ENCODE peak calls at places on chromosomes 5 and 9, in six cellular contexts. One of them, this sample, is unnamed.

GRCh38 chr5:176892663-176893062 is 6.5 kb downstream of the HK3 start:
- DNase-seq in NCI-H226: no peak
- DNase-seq in EL: no peak
- DNase-seq in naive thymus-derived CD8-positive, alpha-beta T cell: no peak
- DNase-seq in kidney tubule cell: no peak
- DNase-seq in effector CD4-positive, alpha-beta T cell: no peak
- DNase-seq in this sample: no peak

GRCh38 chr9:90808226-90808797 is 6.7 kb downstream of the SYK start:
- DNase-seq in NCI-H226: no peak
- DNase-seq in EL: no peak
- DNase-seq in naive thymus-derived CD8-positive, alpha-beta T cell: no peak
- DNase-seq in kidney tubule cell: no peak
- DNase-seq in effector CD4-positive, alpha-beta T cell: no peak
- DNase-seq in this sample: no peak

GRCh38 chr5:135271533-135272310 is 127.3 kb downstream of the MACROH2A1 start:
- DNase-seq in NCI-H226: no peak
- DNase-seq in EL: no peak
- DNase-seq in naive thymus-derived CD8-positive, alpha-beta T cell: no peak
- DNase-seq in kidney tubule cell: no peak
- DNase-seq in effector CD4-positive, alpha-beta T cell: no peak
- DNase-seq in this sample: no peak

GRCh38 chr9:134163374-134164196 is 779 bp downstream of the RNU6ATAC start:
- DNase-seq in NCI-H226: peak; percentile 29
- DNase-seq in EL: peak; percentile 60
- DNase-seq in naive thymus-derived CD8-positive, alpha-beta T cell: peak; percentile 63
- DNase-seq in kidney tubule cell: peak; percentile 72
- DNase-seq in effector CD4-positive, alpha-beta T cell: peak; percentile 59
- DNase-seq in this sample: peak; percentile 58

GRCh38 chr9:134571326-134571871 is 70.2 kb upstream of the COL5A1 start:
- DNase-seq in NCI-H226: no peak
- DNase-seq in EL: no peak
- DNase-seq in naive thymus-derived CD8-positive, alpha-beta T cell: no peak
- DNase-seq in kidney tubule cell: no peak
- DNase-seq in effector CD4-positive, alpha-beta T cell: no peak
- DNase-seq in this sample: no peak

GRCh38 chr5:40981420-40981819 is 72.1 kb downstream of the C7 start:
- DNase-seq in NCI-H226: no peak
- DNase-seq in EL: no peak
- DNase-seq in naive thymus-derived CD8-positive, alpha-beta T cell: no peak
- DNase-seq in kidney tubule cell: no peak
- DNase-seq in effector CD4-positive, alpha-beta T cell: no peak
- DNase-seq in this sample: no peak

GRCh38 chr5:72470817-72471216 is 36.4 kb downstream of the ZNF366 start:
- DNase-seq in NCI-H226: peak; percentile 70
- DNase-seq in EL: peak; percentile 91
- DNase-seq in naive thymus-derived CD8-positive, alpha-beta T cell: no peak
- DNase-seq in kidney tubule cell: peak; percentile 91
- DNase-seq in effector CD4-positive, alpha-beta T cell: no peak
- DNase-seq in this sample: no peak

GRCh38 chr5:134018154-134018985 is 13.6 kb upstream of the VDAC1 start:
- DNase-seq in NCI-H226: peak; percentile 19
- DNase-seq in EL: no peak
- DNase-seq in naive thymus-derived CD8-positive, alpha-beta T cell: no peak
- DNase-seq in kidney tubule cell: peak; percentile 84
- DNase-seq in effector CD4-positive, alpha-beta T cell: no peak
- DNase-seq in this sample: peak; percentile 77

GRCh38 chr5:108749130-108749861 is 1.6 kb downstream of the FER start:
- DNase-seq in NCI-H226: no peak
- DNase-seq in EL: peak; percentile 38
- DNase-seq in naive thymus-derived CD8-positive, alpha-beta T cell: no peak
- DNase-seq in kidney tubule cell: peak; percentile 39
- DNase-seq in effector CD4-positive, alpha-beta T cell: peak; percentile 38
- DNase-seq in this sample: no peak

GRCh38 chr5:174091006-174091578 is 45.6 kb downstream of the NSG2 start:
- DNase-seq in NCI-H226: no peak
- DNase-seq in EL: no peak
- DNase-seq in naive thymus-derived CD8-positive, alpha-beta T cell: no peak
- DNase-seq in kidney tubule cell: no peak
- DNase-seq in effector CD4-positive, alpha-beta T cell: no peak
- DNase-seq in this sample: no peak

GRCh38 chr9:9556865-9557803 is 1055.7 kb downstream of the PTPRD start:
- DNase-seq in NCI-H226: no peak
- DNase-seq in EL: no peak
- DNase-seq in naive thymus-derived CD8-positive, alpha-beta T cell: no peak
- DNase-seq in kidney tubule cell: no peak
- DNase-seq in effector CD4-positive, alpha-beta T cell: no peak
- DNase-seq in this sample: no peak

GRCh38 chr9:36765468-36766341 is 193.0 kb downstream of the MELK start:
- DNase-seq in NCI-H226: peak; percentile 70
- DNase-seq in EL: peak; percentile 56
- DNase-seq in naive thymus-derived CD8-positive, alpha-beta T cell: peak; percentile 82
- DNase-seq in kidney tubule cell: peak; percentile 62
- DNase-seq in effector CD4-positive, alpha-beta T cell: peak; percentile 82
- DNase-seq in this sample: peak; percentile 89

GRCh38 chr5:166926098-166926497 is 1365.3 kb upstream of the WWC1 start:
- DNase-seq in NCI-H226: no peak
- DNase-seq in EL: no peak
- DNase-seq in naive thymus-derived CD8-positive, alpha-beta T cell: no peak
- DNase-seq in kidney tubule cell: no peak
- DNase-seq in effector CD4-positive, alpha-beta T cell: no peak
- DNase-seq in this sample: no peak

GRCh38 chr5:74017786-74018211 is 391.8 kb downstream of the ARHGEF28 start:
- DNase-seq in NCI-H226: peak; percentile 83
- DNase-seq in EL: peak; percentile 89
- DNase-seq in naive thymus-derived CD8-positive, alpha-beta T cell: no peak
- DNase-seq in kidney tubule cell: peak; percentile 77
- DNase-seq in effector CD4-positive, alpha-beta T cell: no peak
- DNase-seq in this sample: no peak

GRCh38 chr9:109020982-109021511 is 7.7 kb upstream of the CTNNAL1 start:
- DNase-seq in NCI-H226: no peak
- DNase-seq in EL: no peak
- DNase-seq in naive thymus-derived CD8-positive, alpha-beta T cell: no peak
- DNase-seq in kidney tubule cell: no peak
- DNase-seq in effector CD4-positive, alpha-beta T cell: no peak
- DNase-seq in this sample: no peak

GRCh38 chr5:135158982-135159381 is 125.0 kb upstream of the PITX1 start:
- DNase-seq in NCI-H226: no peak
- DNase-seq in EL: no peak
- DNase-seq in naive thymus-derived CD8-positive, alpha-beta T cell: no peak
- DNase-seq in kidney tubule cell: no peak
- DNase-seq in effector CD4-positive, alpha-beta T cell: no peak
- DNase-seq in this sample: no peak

GRCh38 chr5:34932947-34933346 is 3.6 kb downstream of the DNAJC21 start:
- DNase-seq in NCI-H226: no peak
- DNase-seq in EL: no peak
- DNase-seq in naive thymus-derived CD8-positive, alpha-beta T cell: no peak
- DNase-seq in kidney tubule cell: no peak
- DNase-seq in effector CD4-positive, alpha-beta T cell: no peak
- DNase-seq in this sample: no peak

GRCh38 chr9:129459550-129460322 is 161.2 kb downstream of the C9orf50 start:
- DNase-seq in NCI-H226: no peak
- DNase-seq in EL: no peak
- DNase-seq in naive thymus-derived CD8-positive, alpha-beta T cell: no peak
- DNase-seq in kidney tubule cell: no peak
- DNase-seq in effector CD4-positive, alpha-beta T cell: peak; percentile 21
- DNase-seq in this sample: no peak

GRCh38 chr9:37342895-37343294 is 79.6 kb upstream of the GRHPR start:
- DNase-seq in NCI-H226: no peak
- DNase-seq in EL: no peak
- DNase-seq in naive thymus-derived CD8-positive, alpha-beta T cell: no peak
- DNase-seq in kidney tubule cell: no peak
- DNase-seq in effector CD4-positive, alpha-beta T cell: no peak
- DNase-seq in this sample: no peak

GRCh38 chr5:137114529-137114928 is 384.6 kb downstream of the SPOCK1 start:
- DNase-seq in NCI-H226: no peak
- DNase-seq in EL: peak; percentile 64
- DNase-seq in naive thymus-derived CD8-positive, alpha-beta T cell: no peak
- DNase-seq in kidney tubule cell: peak; percentile 72
- DNase-seq in effector CD4-positive, alpha-beta T cell: no peak
- DNase-seq in this sample: no peak

GRCh38 chr5:151772029-151772867 is 494 bp downstream of the G3BP1 start:
- DNase-seq in NCI-H226: no peak
- DNase-seq in EL: peak; percentile 45
- DNase-seq in naive thymus-derived CD8-positive, alpha-beta T cell: peak; percentile 10
- DNase-seq in kidney tubule cell: peak; percentile 32
- DNase-seq in effector CD4-positive, alpha-beta T cell: peak; percentile 28
- DNase-seq in this sample: peak; percentile 63

GRCh38 chr9:36187414-36187813 is 3.3 kb upstream of the CLTA start:
- DNase-seq in NCI-H226: peak; percentile 66
- DNase-seq in EL: peak; percentile 88
- DNase-seq in naive thymus-derived CD8-positive, alpha-beta T cell: no peak
- DNase-seq in kidney tubule cell: peak; percentile 97
- DNase-seq in effector CD4-positive, alpha-beta T cell: no peak
- DNase-seq in this sample: no peak

GRCh38 chr5:132426525-132427138 is 57.1 kb downstream of the SLC22A5 start:
- DNase-seq in NCI-H226: peak; percentile 97
- DNase-seq in EL: peak; percentile 96
- DNase-seq in naive thymus-derived CD8-positive, alpha-beta T cell: no peak
- DNase-seq in kidney tubule cell: peak; percentile 97
- DNase-seq in effector CD4-positive, alpha-beta T cell: peak; percentile 48
- DNase-seq in this sample: peak; percentile 70